ENCODE peak calls at places on chromosomes 16 and 17, in seven cellular contexts. X, R, S, Z, D, C and W are unnamed samples.
A peak's percentile ranks its signal among the peaks of the same experiment; 100 is the strongest.

GRCh38 chr17:62807812-62808575 is at the start of gene MARCHF10:
- DNase-seq in X (no peak), R (no peak), S (no peak), Z (peak; percentile 20), D (peak; percentile 51), C (no peak), W (no peak)

GRCh38 chr17:68057531-68057952 is 22.0 kb downstream of the KPNA2 start:
- DNase-seq in X (peak; percentile 54), R (no peak), S (peak; percentile 56), Z (no peak), D (no peak), C (no peak), W (peak; percentile 39)

GRCh38 chr16:2374644-2375043 is 34.1 kb upstream of the ABCA3 start:
- DNase-seq in X (no peak), R (no peak), S (no peak), Z (no peak), D (no peak), C (no peak), W (no peak)

GRCh38 chr17:49287481-49287880 is 56.9 kb upstream of the PHOSPHO1 start:
- DNase-seq in X (no peak), R (no peak), S (no peak), Z (no peak), D (no peak), C (no peak), W (no peak)

GRCh38 chr16:28218109-28218508 is 6.3 kb upstream of the XPO6 start:
- DNase-seq in X (peak; percentile 69), R (no peak), S (peak; percentile 48), Z (no peak), D (no peak), C (no peak), W (peak; percentile 80)

GRCh38 chr16:76676356-76676755 is 399.2 kb downstream of the CNTNAP4 start:
- DNase-seq in X (no peak), R (no peak), S (no peak), Z (peak; percentile 36), D (peak; percentile 60), C (no peak), W (no peak)

GRCh38 chr16:19885456-19886060 is 910 bp upstream of the GPRC5B start:
- DNase-seq in X (peak; percentile 11), R (no peak), S (no peak), Z (peak; percentile 40), D (no peak), C (peak; percentile 34), W (no peak)

GRCh38 chr17:60091908-60092331 is 13.2 kb upstream of the HEATR6 start:
- DNase-seq in X (no peak), R (no peak), S (peak; percentile 81), Z (no peak), D (no peak), C (no peak), W (no peak)

GRCh38 chr16:48734220-48734619 is 124.2 kb upstream of the N4BP1 start:
- DNase-seq in X (no peak), R (no peak), S (no peak), Z (no peak), D (no peak), C (no peak), W (no peak)

GRCh38 chr17:63356275-63356905 is 89.7 kb downstream of the CYB561 start:
- DNase-seq in X (no peak), R (peak; percentile 9), S (peak; percentile 98), Z (no peak), D (peak; percentile 46), C (no peak), W (peak; percentile 84)

GRCh38 chr17:77728022-77728671 is 230.4 kb upstream of the TNRC6C start:
- DNase-seq in X (no peak), R (no peak), S (peak; percentile 61), Z (no peak), D (no peak), C (peak; percentile 72), W (peak; percentile 21)

GRCh38 chr16:21156767-21157467 is 1.6 kb upstream of the LDAF1 start:
- DNase-seq in X (peak; percentile 40), R (no peak), S (peak; percentile 78), Z (no peak), D (peak; percentile 70), C (peak; percentile 35), W (peak; percentile 76)

GRCh38 chr17:73952498-73953205 is 250.8 kb upstream of the RPL38 start:
- DNase-seq in X (peak; percentile 83), R (no peak), S (no peak), Z (no peak), D (peak; percentile 11), C (peak; percentile 50), W (peak; percentile 31)

DNA sequence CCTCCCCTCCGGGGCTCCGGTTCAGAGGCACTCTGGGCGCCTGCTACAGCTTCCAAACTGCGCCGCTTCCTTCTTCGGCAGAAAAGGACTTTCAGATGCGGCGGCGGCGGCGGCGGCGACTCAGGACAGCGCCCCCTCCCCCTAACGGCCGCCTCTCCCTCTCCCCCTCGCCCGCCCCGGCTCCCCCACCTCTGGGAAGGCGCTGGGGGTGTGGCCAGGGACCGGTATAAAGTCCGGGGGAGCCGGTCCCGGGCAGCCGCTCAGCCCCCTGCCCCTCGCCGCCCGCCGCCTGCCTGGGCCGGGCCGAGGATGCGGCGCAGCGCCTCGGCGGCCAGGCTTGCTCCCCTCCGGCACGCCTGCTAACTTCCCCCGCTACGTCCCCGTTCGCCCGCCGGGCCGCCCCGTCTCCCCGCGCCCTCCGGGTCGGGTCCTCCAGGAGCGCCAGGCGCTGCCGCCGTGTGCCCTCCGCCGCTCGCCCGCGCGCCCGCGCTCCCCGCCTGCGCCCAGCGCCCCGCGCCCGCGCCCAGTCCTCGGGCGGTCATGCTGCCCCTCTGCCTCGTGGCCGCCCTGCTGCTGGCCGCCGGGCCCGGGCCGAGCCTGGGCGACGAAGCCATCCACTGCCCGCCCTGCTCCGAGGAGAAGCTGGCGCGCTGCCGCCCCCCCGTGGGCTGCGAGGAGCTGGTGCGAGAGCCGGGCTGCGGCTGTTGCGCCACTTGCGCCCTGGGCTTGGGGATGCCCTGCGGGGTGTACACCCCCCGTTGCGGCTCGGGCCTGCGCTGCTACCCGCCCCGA is at the start of gene IGFBP4:
- DNase-seq in X (peak; percentile 91), R (no peak), S (peak; percentile 65), Z (peak; percentile 68), D (peak; percentile 63), C (peak; percentile 91), W (peak; percentile 63)
- TF ChIP-seq CTCF in X (peak; percentile 38), R (peak; percentile 24), S (peak; percentile 59), Z (no peak), D (peak; percentile 80), C (peak; percentile 12), W (peak; percentile 24)

GRCh38 chr16:30046588-30046987 is 15.5 kb upstream of the TLCD3B start:
- DNase-seq in X (no peak), R (no peak), S (no peak), Z (no peak), D (no peak), C (no peak), W (no peak)

GRCh38 chr16:30046178-30046577 is 15.1 kb upstream of the TLCD3B start:
- DNase-seq in X (no peak), R (no peak), S (no peak), Z (no peak), D (no peak), C (no peak), W (no peak)

GRCh38 chr16:30040221-30040620 is 9.2 kb upstream of the TLCD3B start:
- DNase-seq in X (peak; percentile 26), R (no peak), S (no peak), Z (no peak), D (no peak), C (no peak), W (no peak)

DNA sequence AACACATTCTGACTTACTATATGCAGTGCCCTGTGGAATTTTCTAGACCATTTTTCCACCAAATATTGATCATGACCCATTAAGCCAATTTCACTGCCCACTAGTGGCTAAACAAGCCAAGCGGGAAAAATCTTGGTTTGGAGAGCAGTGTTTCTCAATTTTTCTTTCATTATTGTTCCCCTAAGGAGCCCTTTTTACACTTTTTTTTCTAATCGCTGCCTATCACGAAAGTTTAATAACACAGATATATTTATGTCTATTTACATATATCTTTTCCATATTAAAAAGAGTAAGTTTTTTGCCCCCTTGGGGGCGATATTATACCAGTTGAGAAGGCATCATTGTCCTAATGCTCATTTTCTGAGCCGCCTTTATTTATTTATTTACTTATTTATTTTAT is 10.8 kb upstream of the TLCD3B start:
- DNase-seq in X (peak; percentile 45), R (no peak), S (peak; percentile 53), Z (no peak), D (no peak), C (no peak), W (peak; percentile 57)
- TF ChIP-seq CTCF in X (peak; percentile 8), R (peak; percentile 31), S (peak; percentile 83), Z (peak; percentile 25), D (peak; percentile 46), C (peak; percentile 50), W (peak; percentile 63)

GRCh38 chr17:29292071-29292991 is 1.6 kb downstream of the NUFIP2 start:
- DNase-seq in X (peak; percentile 76), R (peak; percentile 9), S (no peak), Z (peak; percentile 65), D (peak; percentile 47), C (peak; percentile 69), W (peak; percentile 66)

GRCh38 chr17:29294580-29294900 is 592 bp upstream of the NUFIP2 start:
- DNase-seq in X (no peak), R (no peak), S (no peak), Z (no peak), D (no peak), C (no peak), W (peak; percentile 68)

GRCh38 chr17:29295420-29295819 is 1.5 kb upstream of the NUFIP2 start:
- DNase-seq in X (no peak), R (no peak), S (no peak), Z (no peak), D (no peak), C (no peak), W (no peak)

GRCh38 chr17:29292992-29293889 is 707 bp downstream of the NUFIP2 start:
- DNase-seq in X (peak; percentile 87), R (peak; percentile 14), S (peak; percentile 30), Z (peak; percentile 71), D (peak; percentile 68), C (peak; percentile 74), W (peak; percentile 74)

GRCh38 chr17:29293890-29294579 is at the start of gene NUFIP2:
- DNase-seq in X (peak; percentile 100), R (peak; percentile 95), S (peak; percentile 98), Z (peak; percentile 99), D (peak; percentile 97), C (peak; percentile 100), W (peak; percentile 99)
- TF ChIP-seq CTCF in X (no peak), R (no peak), S (peak; percentile 21), Z (no peak), D (no peak), C (no peak), W (no peak)

GRCh38 chr16:515963-516226 is 11.6 kb upstream of the CAPN15 start:
- DNase-seq in X (no peak), R (no peak), S (no peak), Z (no peak), D (no peak), C (no peak), W (no peak)
- TF ChIP-seq CTCF in X (no peak), R (no peak), S (no peak), Z (no peak), D (no peak), C (no peak), W (no peak)

GRCh38 chr16:5427571-5427970 is 330.0 kb upstream of the EEF2KMT start:
- DNase-seq in X (no peak), R (no peak), S (no peak), Z (no peak), D (no peak), C (no peak), W (no peak)
- TF ChIP-seq CTCF in X (no peak), R (no peak), S (no peak), Z (no peak), D (no peak), C (no peak), W (no peak)

GRCh38 chr17:54405826-54406225 is 494.8 kb upstream of the TOM1L1 start:
- DNase-seq in X (no peak), R (no peak), S (no peak), Z (no peak), D (no peak), C (no peak), W (no peak)
- TF ChIP-seq CTCF in X (no peak), R (no peak), S (no peak), Z (no peak), D (no peak), C (no peak), W (no peak)